ENCODE peak calls at places on chromosomes 11 and 22, in four cellular contexts. M is EL; Q is body of pancreas; F is stimulated activated naive B cell treated with anti-CD40 and anti-IgM and Interleukin-4, amounts not matched to agents 10 μg/mL and 1 μg/mL and 100 μg/mL, for 72 hours. N is an unnamed sample.
A peak's percentile ranks its signal among the peaks of the same experiment; 100 is the strongest.

GRCh38 chr11:44568706-44569473 is 3.4 kb downstream of the CD82 start:
- DNase-seq in F (peak; percentile 89), Q (peak; percentile 46), M (peak; percentile 95), N (peak; percentile 72)

GRCh38 chr11:19013181-19013857 is 47.2 kb downstream of the MRGPRX2 start:
- DNase-seq in M (no peak), Q (no peak), F (no peak), N (no peak)

GRCh38 chr11:33687733-33688479 is 12.7 kb downstream of the C11orf91 start:
- DNase-seq in M (peak; percentile 76), Q (peak; percentile 59), F (peak; percentile 8), N (peak; percentile 51)

GRCh38 chr22:49956418-49956770 is 4.2 kb upstream of the PIM3 start:
- DNase-seq in M (no peak), F (no peak), Q (no peak), N (no peak)

GRCh38 chr11:4071325-4071724 is 23.3 kb upstream of the RRM1 start:
- DNase-seq in F (no peak), M (no peak), Q (no peak), N (no peak)

GRCh38 chr11:6666302-6667183 is 10.9 kb upstream of the DCHS1 start:
- DNase-seq in Q (no peak), M (no peak), F (no peak), N (no peak)

GRCh38 chr11:126430581-126431320 is 75.3 kb downstream of the ST3GAL4 start:
- DNase-seq in F (no peak), Q (no peak), M (peak; percentile 18), N (peak; percentile 88)

GRCh38 chr11:122642472-122642922 is 13.0 kb upstream of the UBASH3B start:
- DNase-seq in Q (no peak), F (no peak), M (peak; percentile 94), N (no peak)

GRCh38 chr11:114379394-114380069 is 20.8 kb downstream of the C11orf71 start:
- DNase-seq in M (no peak), Q (no peak), F (no peak), N (no peak)

GRCh38 chr22:48746789-48747425 is 1080.8 kb downstream of the BRD1 start:
- DNase-seq in Q (no peak), F (no peak), M (no peak), N (no peak)

GRCh38 chr22:22241554-22241898 is 3.1 kb upstream of the VPREB1 start:
- DNase-seq in F (no peak), Q (no peak), M (no peak), N (no peak)

GRCh38 chr11:119832536-119832935 is 103.5 kb upstream of the NECTIN1 start:
- DNase-seq in M (peak; percentile 31), Q (peak; percentile 67), F (no peak), N (peak; percentile 82)

GRCh38 chr22:24183321-24184031 is 2.2 kb downstream of the SUSD2 start:
- DNase-seq in F (peak; percentile 34), M (no peak), Q (no peak), N (no peak)

GRCh38 chr11:74648894-74649293 is 56.5 kb downstream of the POLD3 start:
- DNase-seq in F (no peak), M (peak; percentile 13), Q (no peak), N (no peak)

GRCh38 chr11:21604564-21604963 is 588.3 kb upstream of the ANO5 start:
- DNase-seq in Q (no peak), M (no peak), F (no peak), N (no peak)

GRCh38 chr11:61784506-61784805 is 7.9 kb downstream of the TMEM258 start:
- DNase-seq in Q (no peak), F (no peak), M (no peak), N (no peak)

GRCh38 chr11:122097419-122098001 is 18.5 kb downstream of the BLID start:
- DNase-seq in F (no peak), Q (no peak), M (peak; percentile 69), N (no peak)

GRCh38 chr22:31130873-31131272 is 8.1 kb downstream of the INPP5J start:
- DNase-seq in M (no peak), Q (peak; percentile 78), F (no peak), N (no peak)

GRCh38 chr22:40714514-40714966 is 35.3 kb downstream of the MCHR1 start:
- DNase-seq in Q (peak; percentile 14), F (no peak), M (no peak), N (no peak)

GRCh38 chr11:46237248-46238077 is 40.0 kb upstream of the CREB3L1 start:
- DNase-seq in M (peak; percentile 97), F (no peak), Q (peak; percentile 32), N (no peak)

GRCh38 chr11:46222485-46223251 is 54.8 kb upstream of the CREB3L1 start:
- DNase-seq in M (no peak), F (no peak), Q (no peak), N (peak; percentile 19)

GRCh38 chr11:67031791-67032561 is 9.0 kb downstream of the SYT12 start:
- DNase-seq in M (peak; percentile 67), Q (no peak), F (no peak), N (no peak)

GRCh38 chr11:636511-637332 is at the start of gene DRD4:
- DNase-seq in F (no peak), M (peak; percentile 36), Q (no peak), N (no peak)

GRCh38 chr11:10581481-10582019 is 13.1 kb upstream of the LYVE1 start:
- DNase-seq in F (peak; percentile 5), M (peak; percentile 72), Q (peak; percentile 14), N (no peak)

GRCh38 chr11:7941608-7942007 is at the start of gene OR10A3:
- DNase-seq in M (no peak), Q (no peak), F (no peak), N (no peak)

GRCh38 chr11:95152878-95153856 is 63.5 kb downstream of the ENDOD1 start:
- DNase-seq in F (no peak), M (no peak), Q (no peak), N (no peak)

GRCh38 chr11:120212259-120212888 is 1.5 kb downstream of the OAF start:
- DNase-seq in F (no peak), Q (no peak), M (peak; percentile 30), N (no peak)

GRCh38 chr22:42174062-42174461 is 43.5 kb upstream of the CYP2D6 start:
- DNase-seq in M (peak; percentile 40), F (no peak), Q (no peak), N (no peak)

GRCh38 chr11:106082096-106082495 is 4.6 kb downstream of the AASDHPPT start:
- DNase-seq in Q (no peak), F (no peak), M (no peak), N (no peak)

GRCh38 chr11:86942212-86942611 is 13.0 kb downstream of the FZD4 start:
- DNase-seq in F (no peak), Q (no peak), M (peak; percentile 26), N (no peak)

GRCh38 chr11:1779034-1779805 is 15.5 kb upstream of the CTSD start:
- DNase-seq in Q (no peak), F (no peak), M (no peak), N (no peak)

GRCh38 chr22:38266120-38266519 is 6.7 kb downstream of the TMEM184B start:
- DNase-seq in Q (peak; percentile 42), F (no peak), M (no peak), N (no peak)

GRCh38 chr11:75174781-75175370 is 24.0 kb downstream of the SLCO2B1 start:
- DNase-seq in M (peak; percentile 45), F (peak; percentile 6), Q (no peak), N (no peak)

GRCh38 chr11:129740125-129740719 is 75.4 kb upstream of the TMEM45B start:
- DNase-seq in M (no peak), F (no peak), Q (no peak), N (no peak)

GRCh38 chr22:44394246-44395115 is 81.7 kb upstream of the SHISAL1 start:
- DNase-seq in F (no peak), Q (peak; percentile 3), M (no peak), N (no peak)

GRCh38 chr11:65546217-65546958 is 11.8 kb downstream of the LTBP3 start:
- DNase-seq in Q (peak; percentile 97), F (peak; percentile 95), M (no peak), N (peak; percentile 95)

GRCh38 chr11:88345408-88345807 is 7.9 kb upstream of the CTSC start:
- DNase-seq in Q (no peak), M (peak; percentile 52), F (no peak), N (no peak)

GRCh38 chr22:44224166-44224565 is 43.4 kb downstream of the PARVG start:
- DNase-seq in M (peak; percentile 26), Q (no peak), F (no peak), N (no peak)

GRCh38 chr11:134483857-134484256 is 71.8 kb upstream of the B3GAT1 start:
- DNase-seq in M (no peak), Q (no peak), F (no peak), N (no peak)